ENCODE peak calls at places on chromosomes 2 and 18, in five cellular contexts. One of them, this sample, is unnamed.

GRCh38 chr2:229174794-229175529 is 96.1 kb downstream of the PID1 start:
- DNase-seq in CD8-positive, alpha-beta memory T cell: no peak
- DNase-seq in pancreas: no peak
- DNase-seq in gastrocnemius medialis: no peak
- DNase-seq in lower lobe of right lung: no peak
- DNase-seq in this sample: peak

GRCh38 chr2:25524507-25524906 is 148.9 kb downstream of the DTNB start:
- DNase-seq in CD8-positive, alpha-beta memory T cell: no peak
- DNase-seq in pancreas: no peak
- DNase-seq in gastrocnemius medialis: no peak
- DNase-seq in lower lobe of right lung: no peak
- DNase-seq in this sample: no peak

GRCh38 chr2:10352361-10352760 is 49.7 kb downstream of the HPCAL1 start:
- DNase-seq in CD8-positive, alpha-beta memory T cell: no peak
- DNase-seq in pancreas: no peak
- DNase-seq in gastrocnemius medialis: no peak
- DNase-seq in lower lobe of right lung: no peak
- DNase-seq in this sample: no peak

GRCh38 chr18:52352920-52353319 is 12.9 kb downstream of the DCC start:
- DNase-seq in CD8-positive, alpha-beta memory T cell: no peak
- DNase-seq in pancreas: no peak
- DNase-seq in gastrocnemius medialis: no peak
- DNase-seq in lower lobe of right lung: no peak
- DNase-seq in this sample: no peak

GRCh38 chr18:11880586-11881304 is 27.4 kb downstream of the MPPE1 start:
- DNase-seq in CD8-positive, alpha-beta memory T cell: no peak
- DNase-seq in pancreas: no peak
- DNase-seq in gastrocnemius medialis: no peak
- DNase-seq in lower lobe of right lung: no peak
- DNase-seq in this sample: no peak

GRCh38 chr18:75249672-75250470 is 39.3 kb downstream of the TSHZ1 start:
- DNase-seq in CD8-positive, alpha-beta memory T cell: peak
- DNase-seq in pancreas: no peak
- DNase-seq in gastrocnemius medialis: no peak
- DNase-seq in lower lobe of right lung: no peak
- DNase-seq in this sample: peak

GRCh38 chr2:108632748-108633147 is 86.5 kb upstream of the RANBP2 start:
- DNase-seq in CD8-positive, alpha-beta memory T cell: no peak
- DNase-seq in pancreas: no peak
- DNase-seq in gastrocnemius medialis: no peak
- DNase-seq in lower lobe of right lung: no peak
- DNase-seq in this sample: no peak

GRCh38 chr2:233566141-233566956 is at the start of gene USP40:
- DNase-seq in CD8-positive, alpha-beta memory T cell: peak
- DNase-seq in pancreas: peak
- DNase-seq in gastrocnemius medialis: peak
- DNase-seq in lower lobe of right lung: peak
- DNase-seq in this sample: peak

GRCh38 chr18:68721681-68722583 is 7.0 kb upstream of the TMX3 start:
- DNase-seq in CD8-positive, alpha-beta memory T cell: no peak
- DNase-seq in pancreas: no peak
- DNase-seq in gastrocnemius medialis: no peak
- DNase-seq in lower lobe of right lung: no peak
- DNase-seq in this sample: no peak

GRCh38 chr18:30556112-30556511 is 486.4 kb downstream of the DSC3 start:
- DNase-seq in CD8-positive, alpha-beta memory T cell: no peak
- DNase-seq in pancreas: no peak
- DNase-seq in gastrocnemius medialis: no peak
- DNase-seq in lower lobe of right lung: no peak
- DNase-seq in this sample: no peak

GRCh38 chr2:238895361-238895882 is 47.5 kb downstream of the TWIST2 start:
- DNase-seq in CD8-positive, alpha-beta memory T cell: no peak
- DNase-seq in pancreas: no peak
- DNase-seq in gastrocnemius medialis: no peak
- DNase-seq in lower lobe of right lung: no peak
- DNase-seq in this sample: no peak

GRCh38 chr18:53745228-53745967 is 479.1 kb downstream of the MBD2 start:
- DNase-seq in CD8-positive, alpha-beta memory T cell: no peak
- DNase-seq in pancreas: no peak
- DNase-seq in gastrocnemius medialis: no peak
- DNase-seq in lower lobe of right lung: no peak
- DNase-seq in this sample: no peak

GRCh38 chr2:58428286-58428552 is 187.1 kb upstream of the FANCL start:
- DNase-seq in CD8-positive, alpha-beta memory T cell: no peak
- DNase-seq in pancreas: peak
- DNase-seq in gastrocnemius medialis: no peak
- DNase-seq in lower lobe of right lung: peak
- DNase-seq in this sample: peak

GRCh38 chr2:235087812-235088607 is 136.2 kb downstream of the SH3BP4 start:
- DNase-seq in CD8-positive, alpha-beta memory T cell: no peak
- DNase-seq in pancreas: no peak
- DNase-seq in gastrocnemius medialis: no peak
- DNase-seq in lower lobe of right lung: peak
- DNase-seq in this sample: no peak

GRCh38 chr2:176081993-176082884 is 1.5 kb downstream of the EVX2 start:
- DNase-seq in CD8-positive, alpha-beta memory T cell: no peak
- DNase-seq in pancreas: no peak
- DNase-seq in gastrocnemius medialis: no peak
- DNase-seq in lower lobe of right lung: no peak
- DNase-seq in this sample: no peak

GRCh38 chr2:218959141-218959731 is at the start of gene CDK5R2:
- DNase-seq in CD8-positive, alpha-beta memory T cell: peak
- DNase-seq in pancreas: peak
- DNase-seq in gastrocnemius medialis: peak
- DNase-seq in lower lobe of right lung: peak
- DNase-seq in this sample: peak

GRCh38 chr2:170819941-170820646 is 3.4 kb downstream of the GAD1 start:
- DNase-seq in CD8-positive, alpha-beta memory T cell: peak
- DNase-seq in pancreas: no peak
- DNase-seq in gastrocnemius medialis: no peak
- DNase-seq in lower lobe of right lung: no peak
- DNase-seq in this sample: no peak

GRCh38 chr2:173854840-173855239 is 110.3 kb downstream of the SP3 start:
- DNase-seq in CD8-positive, alpha-beta memory T cell: no peak
- DNase-seq in pancreas: no peak
- DNase-seq in gastrocnemius medialis: peak
- DNase-seq in lower lobe of right lung: no peak
- DNase-seq in this sample: no peak

GRCh38 chr2:183063083-183063482 is 15.5 kb upstream of the DUSP19 start:
- DNase-seq in CD8-positive, alpha-beta memory T cell: no peak
- DNase-seq in pancreas: no peak
- DNase-seq in gastrocnemius medialis: no peak
- DNase-seq in lower lobe of right lung: no peak
- DNase-seq in this sample: no peak

GRCh38 chr2:225556461-225556860 is 157.0 kb downstream of the NYAP2 start:
- DNase-seq in CD8-positive, alpha-beta memory T cell: no peak
- DNase-seq in pancreas: no peak
- DNase-seq in gastrocnemius medialis: no peak
- DNase-seq in lower lobe of right lung: no peak
- DNase-seq in this sample: no peak

GRCh38 chr2:57050007-57050406 is 866.2 kb downstream of the CCDC85A start:
- DNase-seq in CD8-positive, alpha-beta memory T cell: no peak
- DNase-seq in pancreas: no peak
- DNase-seq in gastrocnemius medialis: no peak
- DNase-seq in lower lobe of right lung: no peak
- DNase-seq in this sample: no peak

GRCh38 chr18:65380571-65380970 is 370.2 kb upstream of the CDH7 start:
- DNase-seq in CD8-positive, alpha-beta memory T cell: no peak
- DNase-seq in pancreas: no peak
- DNase-seq in gastrocnemius medialis: no peak
- DNase-seq in lower lobe of right lung: no peak
- DNase-seq in this sample: no peak
- H3K27ac ChIP-seq in CD8-positive, alpha-beta memory T cell: no peak
- H3K27ac ChIP-seq in pancreas: no peak
- H3K27ac ChIP-seq in gastrocnemius medialis: no peak
- H3K27ac ChIP-seq in lower lobe of right lung: no peak
- H3K27ac ChIP-seq in this sample: no peak

DNA sequence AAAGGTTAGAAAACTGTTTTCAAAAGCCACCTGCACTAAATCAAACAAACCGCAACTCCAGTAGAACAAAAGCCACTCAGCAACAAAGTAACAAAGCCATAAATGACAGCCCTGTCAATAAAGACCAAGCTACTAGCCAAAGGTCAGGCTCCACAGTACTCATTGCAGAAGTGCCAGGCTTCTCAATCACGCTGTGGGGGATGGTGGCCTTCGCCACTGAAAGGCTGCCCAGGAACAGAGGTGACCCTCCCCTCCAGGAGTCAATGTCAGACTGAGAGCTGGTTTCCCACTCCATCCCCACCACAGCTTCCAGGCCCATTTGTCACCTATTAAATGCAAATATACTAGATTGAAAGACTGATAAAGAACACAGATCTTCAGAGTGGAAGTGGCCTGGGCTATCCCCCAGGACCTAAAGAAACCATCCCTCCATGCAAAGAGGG is 5.9 kb downstream of the ATP8B1 start:
- DNase-seq in CD8-positive, alpha-beta memory T cell: no peak
- DNase-seq in pancreas: no peak
- DNase-seq in gastrocnemius medialis: no peak
- DNase-seq in lower lobe of right lung: no peak
- DNase-seq in this sample: no peak
- H3K27ac ChIP-seq in CD8-positive, alpha-beta memory T cell: no peak
- H3K27ac ChIP-seq in pancreas: peak
- H3K27ac ChIP-seq in gastrocnemius medialis: no peak
- H3K27ac ChIP-seq in lower lobe of right lung: no peak
- H3K27ac ChIP-seq in this sample: no peak

GRCh38 chr2:143083636-143084035 is 45.6 kb upstream of the ARHGAP15 start:
- DNase-seq in CD8-positive, alpha-beta memory T cell: no peak
- DNase-seq in pancreas: no peak
- DNase-seq in gastrocnemius medialis: no peak
- DNase-seq in lower lobe of right lung: no peak
- DNase-seq in this sample: no peak
- H3K27ac ChIP-seq in CD8-positive, alpha-beta memory T cell: no peak
- H3K27ac ChIP-seq in pancreas: no peak
- H3K27ac ChIP-seq in gastrocnemius medialis: no peak
- H3K27ac ChIP-seq in lower lobe of right lung: no peak
- H3K27ac ChIP-seq in this sample: no peak

GRCh38 chr2:28683100-28683706 is 68.4 kb upstream of the PPP1CB start:
- DNase-seq in CD8-positive, alpha-beta memory T cell: no peak
- DNase-seq in pancreas: peak
- DNase-seq in gastrocnemius medialis: peak
- DNase-seq in lower lobe of right lung: peak
- DNase-seq in this sample: no peak
- H3K27ac ChIP-seq in CD8-positive, alpha-beta memory T cell: peak
- H3K27ac ChIP-seq in pancreas: peak
- H3K27ac ChIP-seq in gastrocnemius medialis: peak
- H3K27ac ChIP-seq in lower lobe of right lung: peak
- H3K27ac ChIP-seq in this sample: no peak

DNA sequence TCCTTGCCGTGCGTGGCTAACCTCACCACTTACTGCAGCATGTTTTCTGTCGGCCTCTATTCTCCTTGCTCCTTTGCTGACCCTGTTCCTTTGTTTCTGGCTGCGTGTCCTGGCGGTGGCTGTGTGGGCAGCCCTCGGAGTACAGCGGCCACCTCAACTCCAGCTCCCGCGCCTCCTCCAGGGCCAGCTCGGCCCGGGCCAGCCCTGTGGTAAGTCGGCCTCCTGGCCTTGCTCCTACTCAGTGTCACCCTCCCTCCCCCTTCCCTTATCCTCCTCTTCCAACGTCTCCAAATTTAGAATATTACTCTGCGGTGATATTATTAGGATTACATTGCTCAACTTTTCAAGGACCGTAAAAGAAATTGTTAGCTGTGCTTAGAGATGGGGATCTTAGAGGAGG is 59.5 kb upstream of the RBM44 start:
- DNase-seq in CD8-positive, alpha-beta memory T cell: no peak
- DNase-seq in pancreas: no peak
- DNase-seq in gastrocnemius medialis: peak
- DNase-seq in lower lobe of right lung: no peak
- DNase-seq in this sample: no peak
- H3K27ac ChIP-seq in CD8-positive, alpha-beta memory T cell: no peak
- H3K27ac ChIP-seq in pancreas: no peak
- H3K27ac ChIP-seq in gastrocnemius medialis: peak
- H3K27ac ChIP-seq in lower lobe of right lung: no peak
- H3K27ac ChIP-seq in this sample: no peak

GRCh38 chr2:27805180-27805579 is 33.7 kb downstream of the MRPL33 start:
- DNase-seq in CD8-positive, alpha-beta memory T cell: no peak
- DNase-seq in pancreas: no peak
- DNase-seq in gastrocnemius medialis: no peak
- DNase-seq in lower lobe of right lung: no peak
- DNase-seq in this sample: no peak

GRCh38 chr2:27804146-27804545 is 32.6 kb downstream of the MRPL33 start:
- DNase-seq in CD8-positive, alpha-beta memory T cell: no peak
- DNase-seq in pancreas: no peak
- DNase-seq in gastrocnemius medialis: no peak
- DNase-seq in lower lobe of right lung: no peak
- DNase-seq in this sample: no peak

GRCh38 chr2:27800856-27801255 is 29.3 kb downstream of the MRPL33 start:
- DNase-seq in CD8-positive, alpha-beta memory T cell: no peak
- DNase-seq in pancreas: no peak
- DNase-seq in gastrocnemius medialis: no peak
- DNase-seq in lower lobe of right lung: no peak
- DNase-seq in this sample: no peak

GRCh38 chr2:27802547-27802946 is 31.0 kb downstream of the MRPL33 start:
- DNase-seq in CD8-positive, alpha-beta memory T cell: no peak
- DNase-seq in pancreas: no peak
- DNase-seq in gastrocnemius medialis: no peak
- DNase-seq in lower lobe of right lung: no peak
- DNase-seq in this sample: no peak

DNA sequence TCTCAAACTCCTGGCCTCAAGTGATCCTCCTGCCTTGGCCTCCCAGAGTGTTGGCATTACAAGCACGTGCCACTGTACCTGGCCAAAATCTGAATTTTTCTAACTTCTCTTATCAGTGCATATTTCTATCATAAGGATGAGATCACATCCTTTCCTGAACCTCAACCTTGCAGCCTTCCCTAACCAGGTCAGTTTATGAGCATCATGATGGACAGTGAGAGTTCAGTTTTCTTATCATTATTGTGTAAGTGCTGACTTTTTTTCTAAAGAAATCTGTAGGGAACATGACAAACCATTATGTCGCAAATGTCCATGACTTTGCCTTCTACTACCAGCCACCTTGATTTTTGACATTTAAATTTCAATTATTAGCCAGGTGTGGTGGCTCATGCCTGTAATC is 31.5 kb downstream of the MRPL33 start:
- DNase-seq in CD8-positive, alpha-beta memory T cell: no peak
- DNase-seq in pancreas: no peak
- DNase-seq in gastrocnemius medialis: no peak
- DNase-seq in lower lobe of right lung: no peak
- DNase-seq in this sample: no peak
- H3K27ac ChIP-seq in CD8-positive, alpha-beta memory T cell: no peak
- H3K27ac ChIP-seq in pancreas: no peak
- H3K27ac ChIP-seq in gastrocnemius medialis: no peak
- H3K27ac ChIP-seq in lower lobe of right lung: no peak
- H3K27ac ChIP-seq in this sample: no peak

GRCh38 chr2:65355190-65355831 is 77.1 kb downstream of the SPRED2 start:
- DNase-seq in CD8-positive, alpha-beta memory T cell: no peak
- DNase-seq in pancreas: no peak
- DNase-seq in gastrocnemius medialis: no peak
- DNase-seq in lower lobe of right lung: no peak
- DNase-seq in this sample: no peak
- H3K27ac ChIP-seq in CD8-positive, alpha-beta memory T cell: no peak
- H3K27ac ChIP-seq in pancreas: no peak
- H3K27ac ChIP-seq in gastrocnemius medialis: no peak
- H3K27ac ChIP-seq in lower lobe of right lung: no peak
- H3K27ac ChIP-seq in this sample: no peak